ENCODE peak calls at places on chromosomes 3 and 15, in ten cellular contexts. V, W, O, T, R, K, D, I, Z and S are unnamed samples.

GRCh38 chr15:85571780-85572179 is 191.4 kb downstream of the AKAP13 start:
- DNase-seq in V (no peak), W (no peak), O (no peak), T (no peak), R (no peak), K (no peak), D (no peak), I (no peak), Z (no peak), S (no peak)

GRCh38 chr15:49918106-49918505 is 200.9 kb downstream of the ATP8B4 start:
- DNase-seq in V (no peak), W (peak), O (no peak), T (no peak), R (no peak), K (no peak), D (peak), I (peak), Z (no peak), S (no peak)

GRCh38 chr3:153330891-153331290 is 168.9 kb downstream of the RAP2B start:
- DNase-seq in V (no peak), W (no peak), O (no peak), T (no peak), R (no peak), K (no peak), D (no peak), I (peak), Z (no peak), S (no peak)

GRCh38 chr15:100918690-100919480 is at the start of gene LRRK1:
- DNase-seq in V (no peak), W (peak), O (no peak), T (peak), R (no peak), K (peak), D (peak), I (peak), Z (no peak), S (peak)

GRCh38 chr3:151037746-151038145 is 47.7 kb upstream of the MED12L start:
- DNase-seq in V (peak), W (peak), O (no peak), T (peak), R (no peak), K (no peak), D (peak), I (peak), Z (peak), S (peak)

GRCh38 chr15:36841154-36841553 is 259.2 kb downstream of the MEIS2 start:
- DNase-seq in V (no peak), W (no peak), O (no peak), T (no peak), R (no peak), K (no peak), D (no peak), I (no peak), Z (no peak), S (no peak)

GRCh38 chr15:29934251-29934650 is 112.0 kb upstream of the TJP1 start:
- DNase-seq in V (no peak), W (peak), O (no peak), T (no peak), R (no peak), K (no peak), D (peak), I (peak), Z (no peak), S (no peak)

GRCh38 chr3:63912768-63913588 is 795 bp upstream of the SCAANT1 start:
- DNase-seq in V (no peak), W (peak), O (peak), T (peak), R (peak), K (peak), D (peak), I (peak), Z (peak), S (no peak)

GRCh38 chr3:59818033-59818936 is 768.5 kb upstream of the CFAP20DC start:
- DNase-seq in V (peak), W (peak), O (peak), T (peak), R (peak), K (peak), D (no peak), I (peak), Z (peak), S (peak)

GRCh38 chr3:103127737-103128136 is 692.9 kb downstream of the ZPLD1 start:
- DNase-seq in V (no peak), W (no peak), O (no peak), T (no peak), R (no peak), K (no peak), D (no peak), I (peak), Z (peak), S (no peak)

GRCh38 chr3:43327184-43327950 is 41.0 kb downstream of the SNRK start:
- DNase-seq in V (no peak), W (peak), O (no peak), T (no peak), R (peak), K (no peak), D (peak), I (no peak), Z (no peak), S (no peak)

GRCh38 chr15:62344806-62345539 is 179.9 kb upstream of the C2CD4B start:
- DNase-seq in V (peak), W (peak), O (no peak), T (no peak), R (no peak), K (peak), D (peak), I (peak), Z (peak), S (peak)

GRCh38 chr3:71998995-71999673 is 214.2 kb upstream of the PROK2 start:
- DNase-seq in V (peak), W (peak), O (no peak), T (no peak), R (no peak), K (no peak), D (no peak), I (peak), Z (peak), S (no peak)

GRCh38 chr15:88650556-88650955 is 11.7 kb downstream of the ISG20 start:
- DNase-seq in V (no peak), W (no peak), O (peak), T (no peak), R (no peak), K (peak), D (no peak), I (no peak), Z (no peak), S (no peak)

GRCh38 chr3:195441051-195441450 is 1.8 kb downstream of the ACAP2 start:
- DNase-seq in V (no peak), W (peak), O (no peak), T (no peak), R (no peak), K (no peak), D (no peak), I (no peak), Z (no peak), S (no peak)

GRCh38 chr3:71111784-71112440 is 471.6 kb downstream of the FOXP1 start:
- DNase-seq in V (no peak), W (peak), O (no peak), T (no peak), R (no peak), K (no peak), D (peak), I (peak), Z (no peak), S (peak)

GRCh38 chr3:107430214-107431047 is 53.2 kb downstream of the CCDC54 start:
- DNase-seq in V (no peak), W (peak), O (no peak), T (no peak), R (peak), K (peak), D (no peak), I (peak), Z (no peak), S (no peak)

GRCh38 chr15:39621210-39621609 is 40.3 kb downstream of the THBS1 start:
- DNase-seq in V (no peak), W (peak), O (no peak), T (no peak), R (no peak), K (peak), D (peak), I (no peak), Z (no peak), S (no peak)

GRCh38 chr3:46192939-46193338 is 15.2 kb downstream of the CCR1 start:
- DNase-seq in V (no peak), W (no peak), O (no peak), T (no peak), R (no peak), K (no peak), D (no peak), I (no peak), Z (no peak), S (no peak)

GRCh38 chr3:38640661-38641441 is 8.6 kb downstream of the SCN5A start:
- DNase-seq in V (no peak), W (no peak), O (peak), T (no peak), R (peak), K (no peak), D (no peak), I (no peak), Z (no peak), S (no peak)

GRCh38 chr3:264394-265156 is 68.0 kb downstream of the CHL1 start:
- DNase-seq in V (peak), W (peak), O (no peak), T (no peak), R (no peak), K (no peak), D (no peak), I (peak), Z (peak), S (no peak)

GRCh38 chr15:43249699-43250203 is 17.0 kb downstream of the TGM5 start:
- DNase-seq in V (peak), W (peak), O (no peak), T (no peak), R (no peak), K (no peak), D (no peak), I (peak), Z (peak), S (no peak)

GRCh38 chr15:89587955-89588354 is 12.7 kb downstream of the TICRR start:
- DNase-seq in V (peak), W (peak), O (no peak), T (no peak), R (no peak), K (no peak), D (peak), I (peak), Z (peak), S (no peak)

GRCh38 chr3:10505050-10505790 is at the start of gene ATP2B2:
- DNase-seq in V (no peak), W (no peak), O (no peak), T (no peak), R (no peak), K (no peak), D (no peak), I (no peak), Z (no peak), S (no peak)

GRCh38 chr3:13853978-13854296 is 25.9 kb downstream of the WNT7A start:
- DNase-seq in V (no peak), W (no peak), O (no peak), T (no peak), R (no peak), K (no peak), D (no peak), I (peak), Z (peak), S (peak)

GRCh38 chr3:114624047-114624445 is 330.2 kb downstream of the TIGIT start:
- DNase-seq in V (peak), W (peak), O (peak), T (peak), R (peak), K (peak), D (peak), I (no peak), Z (no peak), S (no peak)

GRCh38 chr15:62068071-62068786 is 1.5 kb downstream of the C2CD4A start:
- DNase-seq in V (no peak), W (peak), O (no peak), T (peak), R (peak), K (peak), D (peak), I (peak), Z (no peak), S (no peak)

GRCh38 chr15:63156086-63156707 is 1.1 kb downstream of the RPS27L start:
- DNase-seq in V (no peak), W (no peak), O (no peak), T (no peak), R (no peak), K (no peak), D (peak), I (no peak), Z (no peak), S (no peak)

GRCh38 chr3:27639271-27639670 is 82.9 kb downstream of the EOMES start:
- DNase-seq in V (no peak), W (no peak), O (no peak), T (no peak), R (no peak), K (no peak), D (no peak), I (no peak), Z (no peak), S (no peak)

GRCh38 chr15:60858511-60859085 is 370.5 kb downstream of the RORA start:
- DNase-seq in V (no peak), W (no peak), O (no peak), T (no peak), R (no peak), K (no peak), D (no peak), I (no peak), Z (no peak), S (no peak)

GRCh38 chr15:39511000-39511914 is 69.6 kb upstream of the THBS1 start:
- DNase-seq in V (peak), W (peak), O (no peak), T (peak), R (peak), K (no peak), D (peak), I (peak), Z (peak), S (peak)

GRCh38 chr15:59501531-59502113 is 63.6 kb downstream of the FAM81A start:
- DNase-seq in V (no peak), W (peak), O (no peak), T (no peak), R (no peak), K (peak), D (peak), I (peak), Z (no peak), S (peak)

GRCh38 chr15:40926659-40927496 is 2.3 kb upstream of the DLL4 start:
- DNase-seq in V (no peak), W (no peak), O (no peak), T (no peak), R (no peak), K (no peak), D (no peak), I (no peak), Z (no peak), S (no peak)

GRCh38 chr3:63611382-63611781 is 41.1 kb upstream of the SNTN start:
- DNase-seq in V (no peak), W (no peak), O (no peak), T (no peak), R (no peak), K (no peak), D (no peak), I (no peak), Z (no peak), S (no peak)

GRCh38 chr3:155941354-155941753 is 70.9 kb downstream of the GMPS start:
- DNase-seq in V (no peak), W (no peak), O (no peak), T (no peak), R (no peak), K (no peak), D (no peak), I (no peak), Z (no peak), S (no peak)

GRCh38 chr15:58771621-58772235 is 626 bp downstream of the MINDY2 start:
- DNase-seq in V (no peak), W (peak), O (no peak), T (peak), R (peak), K (peak), D (no peak), I (peak), Z (no peak), S (no peak)

GRCh38 chr3:54691230-54691900 is 236.5 kb downstream of the LRTM1 start:
- DNase-seq in V (peak), W (peak), O (no peak), T (no peak), R (no peak), K (no peak), D (no peak), I (no peak), Z (peak), S (peak)

GRCh38 chr15:45183511-45183910 is 4.3 kb downstream of the SHF start:
- DNase-seq in V (no peak), W (no peak), O (no peak), T (no peak), R (no peak), K (no peak), D (no peak), I (no peak), Z (no peak), S (no peak)
- H3K4me3 ChIP-seq in V (no peak), W (no peak), O (no peak), T (no peak), R (no peak), K (no peak), D (no peak), I (no peak), Z (no peak), S (no peak)

DNA sequence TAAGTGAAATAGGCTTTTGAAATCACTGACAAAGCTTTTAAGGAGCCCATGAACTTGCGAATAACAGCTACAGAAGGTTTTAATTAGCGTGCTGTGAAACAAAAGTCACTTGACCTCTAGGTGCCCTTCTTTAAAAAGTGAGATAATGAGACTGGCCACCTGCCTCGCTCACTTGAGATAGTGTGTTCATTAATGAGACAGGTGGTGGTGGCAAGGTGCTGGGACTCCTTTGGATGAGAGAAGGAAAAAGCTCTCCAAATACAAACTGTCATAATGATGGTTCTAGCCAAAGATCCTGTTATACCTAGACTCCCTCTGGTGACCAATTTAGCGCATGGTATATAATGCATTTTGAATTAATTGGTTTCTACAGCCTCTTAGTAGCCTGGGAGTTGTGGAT is 22.7 kb upstream of the IREB2 start:
- DNase-seq in V (no peak), W (peak), O (no peak), T (no peak), R (no peak), K (no peak), D (peak), I (peak), Z (no peak), S (no peak)
- TF ChIP-seq CTCF in V (peak), W (peak), O (peak), T (peak), R (no peak), K (peak), D (no peak), I (peak), Z (peak), S (peak)

GRCh38 chr15:34657469-34658127 is 74.1 kb upstream of the GOLGA8B start:
- DNase-seq in V (no peak), W (no peak), O (no peak), T (no peak), R (no peak), K (no peak), D (no peak), I (no peak), Z (no peak), S (no peak)
- H3K4me3 ChIP-seq in V (no peak), W (no peak), O (no peak), T (no peak), R (no peak), K (no peak), D (no peak), I (no peak), Z (no peak), S (no peak)

DNA sequence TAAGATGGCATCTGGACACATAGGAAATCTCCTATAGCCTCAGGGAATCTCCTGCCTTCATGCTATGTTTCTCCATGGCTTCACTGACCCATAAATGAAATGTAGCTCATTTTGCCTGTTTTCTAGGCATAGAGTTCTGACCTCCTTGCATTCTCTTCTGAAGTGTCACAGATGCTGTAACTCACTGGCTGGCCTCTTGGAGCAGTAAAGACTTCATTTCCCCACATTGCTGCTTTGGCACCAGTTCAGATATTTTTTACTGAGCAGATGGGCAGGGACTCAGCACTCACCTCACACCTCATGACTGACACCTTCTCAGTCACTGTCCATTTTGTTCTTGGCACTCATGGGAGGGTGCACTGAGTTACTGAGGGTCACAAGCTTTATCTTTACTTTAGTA is 286.7 kb upstream of the TGFBR2 start:
- DNase-seq in V (no peak), W (peak), O (no peak), T (no peak), R (no peak), K (peak), D (peak), I (peak), Z (no peak), S (peak)
- TF ChIP-seq CTCF in V (peak), W (peak), O (peak), T (peak), R (peak), K (peak), D (peak), I (peak), Z (peak), S (peak)

GRCh38 chr15:72155021-72155621 is 36.9 kb downstream of the SENP8 start:
- DNase-seq in V (no peak), W (peak), O (no peak), T (peak), R (peak), K (peak), D (peak), I (peak), Z (peak), S (peak)

GRCh38 chr15:72153269-72153668 is 35.1 kb downstream of the SENP8 start:
- DNase-seq in V (no peak), W (no peak), O (no peak), T (no peak), R (no peak), K (no peak), D (peak), I (no peak), Z (no peak), S (no peak)

GRCh38 chr15:72154316-72154715 is 36.1 kb downstream of the SENP8 start:
- DNase-seq in V (no peak), W (no peak), O (no peak), T (no peak), R (no peak), K (no peak), D (no peak), I (no peak), Z (no peak), S (no peak)

GRCh38 chr15:72155635-72156616 is 37.7 kb downstream of the SENP8 start:
- DNase-seq in V (peak), W (peak), O (peak), T (peak), R (peak), K (peak), D (peak), I (peak), Z (peak), S (peak)

DNA sequence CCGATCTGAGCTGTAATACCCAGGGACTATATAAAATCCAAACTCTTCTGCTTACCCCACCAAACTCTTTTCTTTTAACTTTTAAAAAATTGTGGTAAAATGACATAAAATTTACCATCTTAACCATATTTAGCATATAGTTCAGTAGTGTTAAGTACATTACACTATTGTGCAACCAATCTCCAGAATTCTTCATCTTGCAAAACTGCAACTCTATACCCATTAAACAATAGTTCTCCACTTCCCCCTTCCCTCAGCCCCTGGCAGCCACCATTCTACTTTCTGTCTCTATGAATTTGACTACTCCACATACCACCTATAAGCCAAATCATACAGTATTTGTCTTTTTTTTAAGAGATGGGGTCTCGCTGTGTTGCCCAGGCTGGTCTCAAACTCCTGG is 38.7 kb downstream of the SENP8 start:
- DNase-seq in V (no peak), W (no peak), O (no peak), T (no peak), R (no peak), K (no peak), D (no peak), I (no peak), Z (no peak), S (no peak)
- H3K4me3 ChIP-seq in V (no peak), W (no peak), O (no peak), T (no peak), R (no peak), K (no peak), D (no peak), I (no peak), Z (no peak), S (no peak)

GRCh38 chr3:48413611-48414010 is 16.3 kb downstream of the PLXNB1 start:
- DNase-seq in V (no peak), W (no peak), O (peak), T (no peak), R (no peak), K (no peak), D (no peak), I (no peak), Z (no peak), S (no peak)
- TF ChIP-seq CTCF in V (no peak), W (no peak), O (no peak), T (no peak), R (no peak), K (no peak), D (no peak), I (no peak), Z (no peak), S (no peak)